ENCODE peak calls at places on chromosomes 3 and 15, in ten cellular contexts. N, Y, Z, Q, H, F, I, W, O and A are unnamed samples.

GRCh38 chr3:128188326-128188725 is 35.0 kb downstream of the EEFSEC start:
- DNase-seq in N (no peak), I (no peak), W (no peak), F (no peak), Q (no peak), O (no peak), Y (no peak), H (no peak), Z (no peak), A (peak; percentile 72)

GRCh38 chr15:67801142-67801541 is 24.2 kb upstream of the SKOR1 start:
- DNase-seq in F (no peak), Y (no peak), Z (no peak), N (no peak), W (no peak), H (no peak), Q (no peak), O (no peak), I (no peak), A (no peak)

GRCh38 chr15:41429003-41429890 is 12.4 kb downstream of the RTF1 start:
- DNase-seq in Z (no peak), N (no peak), Q (no peak), O (no peak), H (peak; percentile 13), I (no peak), W (no peak), Y (no peak), F (no peak), A (peak; percentile 50)

GRCh38 chr3:138673641-138674040 is 65.1 kb downstream of the FAIM start:
- DNase-seq in N (no peak), Q (no peak), I (no peak), F (no peak), W (no peak), Z (no peak), O (no peak), Y (peak; percentile 10), H (no peak), A (no peak)

GRCh38 chr3:160931474-160931873 is 173.7 kb downstream of the B3GALNT1 start:
- DNase-seq in W (no peak), Z (no peak), I (no peak), F (no peak), Y (no peak), Q (no peak), O (no peak), N (no peak), H (no peak), A (no peak)

GRCh38 chr15:53246996-53247395 is 456.9 kb upstream of the ONECUT1 start:
- DNase-seq in H (no peak), I (no peak), W (no peak), Z (no peak), F (no peak), Y (no peak), O (no peak), Q (no peak), N (no peak), A (no peak)

GRCh38 chr15:31344824-31345605 is 18.4 kb downstream of the KLF13 start:
- DNase-seq in Y (no peak), N (no peak), O (no peak), Q (peak; percentile 57), H (no peak), W (no peak), I (peak; percentile 87), Z (peak; percentile 83), F (peak; percentile 73), A (peak; percentile 92)

GRCh38 chr15:27092404-27092803 is 121.4 kb downstream of the GABRG3 start:
- DNase-seq in Y (no peak), O (peak; percentile 55), H (no peak), Z (no peak), N (no peak), I (no peak), W (no peak), Q (no peak), F (no peak), A (no peak)

GRCh38 chr3:114363554-114364202 is 69.8 kb downstream of the TIGIT start:
- DNase-seq in Q (no peak), H (no peak), W (no peak), N (peak; percentile 70), Z (no peak), Y (peak; percentile 11), O (no peak), F (no peak), I (no peak), A (no peak)

GRCh38 chr15:63133786-63134185 is 12.1 kb downstream of the LACTB start:
- DNase-seq in I (no peak), Y (no peak), Q (no peak), O (no peak), F (no peak), H (no peak), N (no peak), Z (no peak), W (no peak), A (no peak)

GRCh38 chr15:73631915-73632669 is 1.1 kb downstream of the NPTN start:
- DNase-seq in Z (no peak), O (no peak), W (peak; percentile 43), F (peak; percentile 42), Q (peak; percentile 25), H (peak; percentile 84), I (no peak), Y (peak; percentile 26), N (peak; percentile 38), A (peak; percentile 62)

GRCh38 chr3:64028754-64029153 is 5.5 kb upstream of the PSMD6 start:
- DNase-seq in O (no peak), Z (no peak), H (no peak), I (no peak), N (no peak), F (no peak), Q (no peak), W (no peak), Y (no peak), A (no peak)

GRCh38 chr3:28601291-28601690 is 252.7 kb upstream of the AZI2 start:
- DNase-seq in H (no peak), W (no peak), Y (no peak), F (no peak), O (no peak), Q (no peak), N (no peak), I (no peak), Z (no peak), A (no peak)

GRCh38 chr3:154885016-154885415 is 195.1 kb upstream of the MME start:
- DNase-seq in Q (no peak), W (no peak), Z (no peak), H (no peak), Y (no peak), O (no peak), N (no peak), F (no peak), I (no peak), A (no peak)

GRCh38 chr3:10460951-10461563 is 44.3 kb downstream of the ATP2B2 start:
- DNase-seq in Y (no peak), I (no peak), Z (no peak), H (no peak), O (no peak), Q (no peak), N (no peak), F (no peak), W (no peak), A (no peak)

GRCh38 chr15:41822471-41822870 is 5.4 kb upstream of the JMJD7 start:
- DNase-seq in H (no peak), O (no peak), Y (no peak), F (peak; percentile 1), W (no peak), N (no peak), Q (no peak), Z (no peak), I (no peak), A (no peak)

GRCh38 chr15:35931942-35932341 is 386.0 kb upstream of the DPH6 start:
- DNase-seq in Q (no peak), N (no peak), O (no peak), H (no peak), Z (no peak), I (no peak), Y (no peak), F (no peak), W (no peak), A (no peak)
- H3K4me3 ChIP-seq in Q (no peak overlapping the region), N (no peak overlapping the region), O (no peak overlapping the region), H (no peak overlapping the region), Z (no peak overlapping the region), I (no peak overlapping the region), Y (no peak overlapping the region), F (no peak overlapping the region), W (no peak overlapping the region), A (no peak overlapping the region)

GRCh38 chr15:75694241-75695182 is 18.1 kb downstream of the CSPG4 start:
- DNase-seq in Q (peak; percentile 83), N (peak; percentile 95), Z (peak; percentile 87), Y (peak; percentile 60), I (peak; percentile 44), O (peak; percentile 95), H (peak; percentile 96), W (peak; percentile 58), F (peak; percentile 86), A (peak; percentile 95)
- TF ChIP-seq POLR2A in Q (no peak), N (no peak), Z (no peak), Y (no peak), I (no peak), O (no peak), H (no peak), W (no peak), F (no peak), A (no peak)

DNA sequence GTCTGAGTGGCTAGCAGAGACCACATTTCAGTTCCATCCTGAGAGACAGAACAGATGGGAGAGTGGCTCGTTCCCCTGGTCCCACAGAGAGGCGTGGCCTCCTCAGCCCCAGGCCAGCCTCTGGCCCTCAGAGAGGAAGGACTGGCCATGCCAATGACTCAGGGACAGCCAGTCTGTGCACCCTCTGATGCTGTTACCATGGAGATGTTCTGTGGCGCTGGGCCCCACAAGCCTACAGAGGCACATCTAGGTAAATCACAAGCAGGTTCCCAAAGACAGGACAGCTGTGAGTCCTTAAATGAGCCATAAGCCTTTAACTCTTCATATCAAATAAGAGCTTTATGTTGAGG is 40.8 kb downstream of the WHAMM start:
- DNase-seq in Q (peak; percentile 49), N (peak; percentile 70), O (peak; percentile 82), Y (no peak), I (no peak), Z (no peak), F (no peak), H (no peak), W (no peak), A (peak; percentile 57)
- H3K4me3 ChIP-seq in Q (no peak overlapping the region), N (no peak overlapping the region), O (no peak overlapping the region), Y (no peak overlapping the region), I (no peak overlapping the region), Z (no peak overlapping the region), F (no peak overlapping the region), H (no peak overlapping the region), W (no peak overlapping the region), A (no peak overlapping the region)

GRCh38 chr3:196431193-196432136 is 762 bp downstream of the UBXN7 start:
- DNase-seq in H (peak; percentile 65), F (peak; percentile 41), Q (no peak), I (peak; percentile 62), N (peak; percentile 33), W (peak; percentile 24), Y (peak; percentile 31), O (no peak), Z (peak; percentile 84), A (peak; percentile 17)

DNA sequence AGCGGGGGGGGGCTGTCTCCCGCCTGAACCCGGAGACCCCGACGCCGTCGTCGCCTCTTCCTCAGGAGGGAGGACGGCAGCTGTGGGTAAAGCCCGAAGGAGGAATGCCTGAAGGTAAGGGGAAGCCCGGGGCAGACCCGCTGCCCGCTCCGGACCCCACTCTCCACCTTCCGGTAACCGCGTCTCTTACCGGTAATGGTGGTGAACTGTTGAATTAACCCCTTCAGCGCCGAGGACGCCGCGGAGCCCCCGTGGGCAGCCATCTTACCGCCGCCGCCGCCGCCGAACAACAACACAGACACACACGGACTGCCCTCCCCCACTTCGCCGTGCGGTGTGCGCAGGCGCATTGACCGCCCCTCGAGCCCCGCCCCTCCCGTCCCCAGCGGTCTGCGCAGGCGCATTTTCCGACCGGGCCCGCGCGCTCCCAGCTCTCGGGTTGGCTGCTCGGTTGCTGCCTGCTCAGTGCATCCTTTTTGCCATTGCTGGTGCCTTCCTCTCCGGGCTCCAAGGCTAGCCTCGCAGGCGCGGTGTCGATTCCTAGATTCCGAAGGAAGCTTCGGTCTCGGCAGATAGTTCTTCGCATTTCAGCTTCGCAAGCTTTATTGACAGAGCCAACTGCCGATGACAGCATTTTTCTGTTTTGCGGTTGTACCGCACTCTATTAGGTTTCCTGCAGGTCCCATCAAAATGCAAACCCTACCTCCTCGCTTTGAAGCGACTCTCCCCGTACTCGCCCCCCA is at the start of gene UBXN7:
- DNase-seq in Q (peak; percentile 95), I (peak; percentile 97), Z (peak; percentile 99), F (peak; percentile 97), O (peak; percentile 98), H (peak; percentile 97), W (peak; percentile 87), N (peak; percentile 95), Y (peak; percentile 92), A (peak; percentile 90)
- TF ChIP-seq POLR2A in Q (peak; percentile 69), I (peak; percentile 65), Z (no peak), F (no peak), O (no peak), H (peak; percentile 31), W (peak; percentile 82), N (peak; percentile 40), Y (peak; percentile 75), A (peak; percentile 20)